ENCODE peak calls at places on chromosomes 4 and X, in eight cellular contexts. U is uterus, P is PC-3, S is HFF-Myc, R is left lung, I is MM.1S, J is brain microvascular endothelial cell, N is coronary artery. V is an unnamed sample.

GRCh38 chrX:140765043-140765784 is 55.7 kb downstream of the LINC00632 start:
- DNase-seq in U (no peak), P (peak; percentile 46), S (no peak), R (no peak), I (no peak), J (peak; percentile 31), N (no peak), V (no peak)

GRCh38 chr4:9953089-9953488 is 68.2 kb downstream of the SLC2A9 start:
- DNase-seq in U (no peak), P (no peak), S (no peak), R (no peak), I (no peak), J (no peak), N (no peak), V (no peak)

GRCh38 chr4:84698962-84699671 is 116.2 kb downstream of the CDS1 start:
- DNase-seq in U (no peak), P (peak; percentile 25), S (no peak), R (no peak), I (no peak), J (no peak), N (no peak), V (no peak)

GRCh38 chr4:92305148-92305877 is 1.5 kb downstream of the GRID2 start:
- DNase-seq in U (no peak), P (peak; percentile 63), S (no peak), R (peak; percentile 37), I (peak; percentile 59), J (peak; percentile 39), N (peak; percentile 77), V (no peak)

GRCh38 chr4:82905205-82905604 is 4.7 kb downstream of the THAP9 start:
- DNase-seq in U (no peak), P (peak; percentile 58), S (no peak), R (no peak), I (peak; percentile 68), J (peak; percentile 65), N (no peak), V (no peak)

GRCh38 chr4:130424211-130424610 is 1328.3 kb downstream of the C4orf33 start:
- DNase-seq in U (no peak), P (no peak), S (no peak), R (no peak), I (no peak), J (no peak), N (no peak), V (no peak)

GRCh38 chr4:177696438-177696966 is 254.3 kb upstream of the AGA start:
- DNase-seq in U (no peak), P (peak; percentile 6), S (no peak), R (no peak), I (no peak), J (no peak), N (no peak), V (no peak)

GRCh38 chr4:72128741-72129140 is 96.9 kb downstream of the NPFFR2 start:
- DNase-seq in U (no peak), P (no peak), S (no peak), R (no peak), I (no peak), J (no peak), N (no peak), V (no peak)

GRCh38 chrX:119521246-119521645 is 44.0 kb downstream of the STEEP1 start:
- DNase-seq in U (no peak), P (no peak), S (no peak), R (no peak), I (peak; percentile 73), J (no peak), N (no peak), V (no peak)

GRCh38 chr4:57249083-57249482 is 138.9 kb upstream of the IGFBP7 start:
- DNase-seq in U (no peak), P (peak; percentile 29), S (no peak), R (no peak), I (no peak), J (no peak), N (no peak), V (no peak)

GRCh38 chrX:134732676-134733075 is 74.4 kb upstream of the PLAC1 start:
- DNase-seq in U (no peak), P (no peak), S (no peak), R (no peak), I (no peak), J (no peak), N (no peak), V (no peak)

GRCh38 chr4:81875962-81876650 is 404.4 kb upstream of the RASGEF1B start:
- DNase-seq in U (no peak), P (no peak), S (no peak), R (no peak), I (no peak), J (no peak), N (no peak), V (no peak)

GRCh38 chr4:184167576-184167975 is 50.1 kb downstream of the ENPP6 start:
- DNase-seq in U (no peak), P (no peak), S (no peak), R (no peak), I (peak; percentile 18), J (no peak), N (no peak), V (no peak)

GRCh38 chr4:76990288-76991080 is 40.9 kb downstream of the SEPTIN11 start:
- DNase-seq in U (no peak), P (no peak), S (no peak), R (no peak), I (no peak), J (peak; percentile 82), N (no peak), V (peak; percentile 89)

GRCh38 chrX:29090811-29091210 is 503.6 kb downstream of the IL1RAPL1 start:
- DNase-seq in U (no peak), P (peak; percentile 21), S (no peak), R (no peak), I (peak; percentile 6), J (no peak), N (no peak), V (no peak)
- TF ChIP-seq CTCF in U (no peak), P (peak; percentile 65), S (peak; percentile 30), R (no peak), I (peak; percentile 46), J (peak; percentile 30), N (no peak), V (peak; percentile 17)

DNA sequence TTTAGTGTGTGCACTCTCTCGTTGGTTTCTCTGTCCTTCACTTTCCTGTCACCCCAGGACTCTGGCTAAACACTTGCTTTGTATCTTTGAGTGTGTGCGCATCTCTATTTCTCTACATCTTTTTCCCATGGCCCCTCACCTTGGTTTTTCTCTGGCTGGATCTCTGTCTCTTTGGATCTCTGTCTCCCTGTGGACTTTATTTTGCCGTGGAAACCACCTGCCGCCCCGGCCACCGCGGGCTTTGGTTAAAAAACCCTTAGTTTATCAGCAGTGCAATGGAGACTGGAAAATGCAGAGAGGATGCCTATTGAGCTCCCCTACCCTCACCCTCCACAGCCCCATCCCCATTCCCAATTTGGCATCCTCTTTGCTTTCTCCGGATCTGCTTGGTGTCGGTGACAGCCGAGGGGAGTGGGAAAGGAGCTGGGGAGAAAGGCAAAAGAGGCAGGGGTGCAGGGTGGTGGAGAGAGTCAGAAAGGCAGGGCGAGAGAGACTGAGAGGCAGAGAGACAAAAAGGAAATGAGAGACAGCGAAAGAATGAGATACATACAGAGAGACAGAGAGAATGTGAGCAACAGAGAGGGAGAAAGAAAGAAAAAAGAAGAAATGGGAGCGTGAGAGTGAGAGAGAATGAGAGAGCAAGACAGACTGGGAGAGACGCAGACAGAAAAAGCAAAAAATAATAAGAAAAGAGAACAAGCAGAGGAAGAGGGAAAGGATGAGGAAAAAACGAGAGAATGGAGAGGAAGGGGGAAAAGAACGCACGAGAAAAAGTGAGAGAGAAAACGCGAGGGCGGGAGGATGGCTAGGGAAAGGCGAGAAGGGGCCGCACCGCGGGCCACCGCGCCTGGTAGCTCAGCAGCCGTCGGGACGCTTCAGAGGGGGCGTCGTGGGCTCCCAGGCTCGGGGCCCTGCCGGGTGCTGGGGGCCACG is 688 bp downstream of the GPR101 start:
- DNase-seq in U (no peak), P (no peak), S (no peak), R (no peak), I (no peak), J (no peak), N (no peak), V (no peak)
- H3K4me3 ChIP-seq in U (no peak overlapping the region), P (peak overlapping the region; percentile 66), S (no peak overlapping the region), R (no peak overlapping the region), I (peak overlapping the region; percentile 66), J (no peak overlapping the region), N (peak overlapping the region; percentile 55), V (no peak overlapping the region)

DNA sequence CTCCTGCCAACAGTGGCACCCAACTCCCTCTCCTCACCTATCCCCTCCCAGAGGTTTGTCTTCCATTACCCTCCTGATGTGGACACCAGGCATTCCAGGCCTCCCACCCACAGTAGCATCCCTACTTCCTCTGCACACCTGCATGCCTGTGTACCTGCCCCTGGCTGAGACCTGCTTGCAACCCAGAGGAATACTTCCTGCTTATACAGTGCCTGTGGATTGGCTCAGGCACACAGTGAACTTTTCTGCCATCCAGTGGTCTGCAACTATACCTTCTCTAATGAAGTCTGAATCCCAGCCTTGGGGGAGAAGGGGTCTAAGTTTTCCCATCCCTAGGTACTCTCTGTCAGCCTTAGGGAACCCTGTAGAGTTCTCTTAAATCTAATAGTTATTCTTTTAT is 169.9 kb downstream of the IQCM start:
- DNase-seq in U (no peak), P (peak; percentile 24), S (no peak), R (no peak), I (no peak), J (no peak), N (no peak), V (no peak)
- TF ChIP-seq CTCF in U (no peak), P (peak; percentile 23), S (no peak), R (no peak), I (no peak), J (peak; percentile 26), N (no peak), V (no peak)

GRCh38 chrX:68834371-68835103 is 5.7 kb downstream of the EFNB1 start:
- DNase-seq in U (no peak), P (no peak), S (no peak), R (no peak), I (no peak), J (no peak), N (peak; percentile 71), V (no peak)
- H3K4me3 ChIP-seq in U (no peak overlapping the region), P (no peak overlapping the region), S (no peak overlapping the region), R (no peak overlapping the region), I (no peak overlapping the region), J (no peak overlapping the region), N (no peak overlapping the region), V (no peak overlapping the region)